ENCODE peak calls at places on chromosomes 5 and 9, in four cellular contexts. Q is heart left ventricle, W is thyroid gland, I is esophagus squamous epithelium. J is an unnamed sample.

GRCh38 chr5:108983456-108984092 is 235.9 kb downstream of the FER start:
- DNase-seq in Q (no peak), W (no peak), I (no peak), J (no peak)

GRCh38 chr9:36450110-36450732 is 50.2 kb upstream of the RNF38 start:
- DNase-seq in Q (no peak), W (peak; percentile 37), I (no peak), J (no peak)

GRCh38 chr9:122168356-122168755 is 8.6 kb downstream of the MORN5 start:
- DNase-seq in Q (no peak), W (no peak), I (no peak), J (no peak)

GRCh38 chr9:130200038-130200979 is 28.1 kb downstream of the NCS1 start:
- DNase-seq in Q (no peak), W (peak; percentile 88), I (no peak), J (no peak)

GRCh38 chr9:37787059-37787458 is 2.2 kb upstream of the EXOSC3 start:
- DNase-seq in Q (no peak), W (no peak), I (no peak), J (no peak)

GRCh38 chr5:96961053-96961452 is 25.2 kb downstream of the LNPEP start:
- DNase-seq in Q (no peak), W (no peak), I (no peak), J (no peak)

GRCh38 chr5:164608507-164608906 is 1103.1 kb downstream of the MAT2B start:
- DNase-seq in Q (no peak), W (no peak), I (no peak), J (no peak)

GRCh38 chr5:38576971-38577684 is 20.7 kb upstream of the LIFR start:
- DNase-seq in Q (no peak), W (no peak), I (no peak), J (no peak)

GRCh38 chr5:96187309-96188027 is 225.8 kb upstream of the ELL2 start:
- DNase-seq in Q (no peak), W (no peak), I (no peak), J (no peak)

GRCh38 chr5:134125195-134126015 is 10.9 kb downstream of the TCF7 start:
- DNase-seq in Q (peak; percentile 60), W (peak; percentile 76), I (no peak), J (no peak)

GRCh38 chr5:14414007-14414406 is 167.6 kb upstream of the OTULINL start:
- DNase-seq in Q (no peak), W (no peak), I (no peak), J (no peak)

GRCh38 chr5:149723374-149723773 is 6.7 kb upstream of the PPARGC1B start:
- DNase-seq in Q (no peak), W (no peak), I (no peak), J (no peak)

GRCh38 chr5:64576241-64576640 is 70.4 kb downstream of the RGS7BP start:
- DNase-seq in Q (no peak), W (no peak), I (no peak), J (no peak)

GRCh38 chr9:118083161-118083560 is 379.0 kb downstream of the TLR4 start:
- DNase-seq in Q (no peak), W (no peak), I (no peak), J (no peak)

GRCh38 chr9:87722393-87722792 is 3.5 kb upstream of the CTSL start:
- DNase-seq in Q (peak; percentile 27), W (no peak), I (no peak), J (no peak)

GRCh38 chr9:22052376-22052945 is 43.4 kb upstream of the CDKN2B start:
- DNase-seq in Q (no peak), W (no peak), I (no peak), J (no peak)

GRCh38 chr9:79080536-79080935 is 491.2 kb upstream of the TLE4 start:
- DNase-seq in Q (no peak), W (no peak), I (no peak), J (no peak)

GRCh38 chr9:96232539-96233241 is 69.3 kb downstream of the HSD17B3 start:
- DNase-seq in Q (peak; percentile 57), W (peak; percentile 47), I (no peak), J (no peak)

GRCh38 chr5:60453186-60453976 is 246.6 kb downstream of the DEPDC1B start:
- DNase-seq in Q (no peak), W (no peak), I (no peak), J (no peak)

GRCh38 chr5:119285070-119285916 is 70.5 kb upstream of the TNFAIP8 start:
- DNase-seq in Q (peak; percentile 15), W (no peak), I (no peak), J (no peak)

GRCh38 chr5:179986328-179986727 is 78.6 kb upstream of the TBC1D9B start:
- DNase-seq in Q (no peak), W (peak; percentile 26), I (no peak), J (no peak)

GRCh38 chr9:138116521-138116920 is 238.9 kb downstream of the CACNA1B start:
- DNase-seq in Q (no peak), W (no peak), I (no peak), J (no peak)

GRCh38 chr5:74552101-74552500 is 88.4 kb downstream of the ENC1 start:
- DNase-seq in Q (no peak), W (no peak), I (no peak), J (no peak)

GRCh38 chr5:36364473-36364872 is 62.8 kb upstream of the RANBP3L start:
- DNase-seq in Q (no peak), W (no peak), I (no peak), J (no peak)

GRCh38 chr5:36363776-36364175 is 62.1 kb upstream of the RANBP3L start:
- DNase-seq in Q (no peak), W (no peak), I (no peak), J (no peak)

GRCh38 chr5:36360311-36360710 is 58.6 kb upstream of the RANBP3L start:
- DNase-seq in Q (no peak), W (no peak), I (no peak), J (no peak)

GRCh38 chr5:36366883-36367282 is 65.2 kb upstream of the RANBP3L start:
- DNase-seq in Q (no peak), W (no peak), I (no peak), J (no peak)

DNA sequence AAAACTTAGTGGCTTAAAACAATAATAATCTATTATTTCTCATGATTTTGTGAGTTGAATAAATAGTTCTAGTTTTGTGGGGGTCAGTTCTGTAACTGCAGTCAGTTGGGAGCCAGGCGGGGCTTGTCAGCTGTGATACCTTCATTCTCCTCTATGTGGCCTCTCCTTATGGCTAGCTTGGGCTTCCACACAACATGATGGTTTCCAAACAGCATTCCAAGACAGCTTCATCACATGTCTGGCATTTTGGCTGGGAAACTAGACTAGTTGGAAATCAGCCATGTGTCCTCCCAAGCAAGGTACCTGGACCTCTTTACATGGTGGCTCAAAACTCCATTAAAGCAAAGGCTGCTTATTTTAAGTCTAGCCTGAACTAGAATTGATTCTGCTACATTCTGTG is 61.4 kb upstream of the RANBP3L start:
- DNase-seq in Q (no peak), W (no peak), I (no peak), J (no peak)
- TF ChIP-seq CTCF in Q (no peak), W (no peak), I (no peak), J (no peak)

DNA sequence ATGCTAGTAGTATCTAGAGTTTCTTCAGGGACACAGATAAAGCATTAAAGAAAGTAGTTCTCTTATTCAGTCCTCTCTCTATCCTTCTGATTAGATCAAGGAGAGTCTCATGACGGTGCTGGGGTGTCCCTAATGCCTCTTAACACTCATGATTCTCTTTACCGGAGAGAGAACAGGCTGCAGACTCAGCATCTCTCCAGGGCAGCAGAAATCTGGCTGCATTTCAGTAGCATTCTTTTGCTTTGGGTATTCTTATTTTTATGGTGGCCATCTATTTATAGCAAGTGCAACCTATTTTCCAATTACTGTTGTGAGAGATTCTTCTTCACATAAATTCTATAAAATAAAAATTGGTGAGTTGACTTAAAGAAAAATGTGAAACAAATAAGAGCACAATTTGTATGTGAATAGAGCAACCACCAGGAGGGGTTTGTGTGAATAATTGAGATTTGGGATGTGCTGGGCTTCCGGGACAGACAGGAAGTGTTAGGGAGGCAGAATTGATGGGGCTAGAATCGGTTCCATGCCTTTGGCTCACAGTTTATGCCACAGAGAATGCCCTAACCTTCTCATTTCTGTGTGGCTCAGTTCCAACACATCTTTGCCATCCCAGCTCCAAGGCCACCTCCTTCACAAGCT is 23.8 kb upstream of the BOD1 start:
- DNase-seq in Q (no peak), W (no peak), I (no peak), J (no peak)
- TF ChIP-seq CTCF in Q (no peak), W (no peak), I (no peak), J (no peak)

DNA sequence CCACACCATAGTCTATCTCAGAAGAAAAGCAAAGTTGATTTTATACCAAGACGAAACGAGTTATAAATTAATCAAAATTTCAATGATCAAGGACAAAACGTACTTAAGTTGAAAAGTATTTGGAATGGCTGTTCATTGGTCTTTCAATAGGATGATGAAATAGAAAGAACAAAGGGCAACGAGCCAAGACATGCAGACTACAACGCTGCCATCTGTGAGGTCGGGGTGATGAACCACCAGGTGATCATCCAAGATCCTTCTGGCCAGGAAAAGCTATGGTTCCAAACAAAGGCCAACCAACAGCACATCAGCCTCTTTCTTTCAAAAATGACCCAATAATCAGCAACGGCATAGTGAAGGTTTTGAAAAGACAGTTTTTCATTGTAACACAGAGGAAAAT is 7.9 kb downstream of the PRELID2 start:
- DNase-seq in Q (no peak), W (no peak), I (no peak), J (no peak)
- TF ChIP-seq CTCF in Q (no peak), W (no peak), I (no peak), J (no peak)

GRCh38 chr5:81854485-81854884 is 103.6 kb upstream of the SSBP2 start:
- DNase-seq in Q (no peak), W (no peak), I (no peak), J (no peak)
- TF ChIP-seq CTCF in Q (no peak), W (peak; percentile 35), I (peak; percentile 34), J (no peak)

GRCh38 chr5:10800852-10801251 is 39.8 kb upstream of the DAP start:
- DNase-seq in Q (no peak), W (no peak), I (no peak), J (no peak)

GRCh38 chr5:10797246-10797645 is 36.2 kb upstream of the DAP start:
- DNase-seq in Q (no peak), W (no peak), I (no peak), J (no peak)

DNA sequence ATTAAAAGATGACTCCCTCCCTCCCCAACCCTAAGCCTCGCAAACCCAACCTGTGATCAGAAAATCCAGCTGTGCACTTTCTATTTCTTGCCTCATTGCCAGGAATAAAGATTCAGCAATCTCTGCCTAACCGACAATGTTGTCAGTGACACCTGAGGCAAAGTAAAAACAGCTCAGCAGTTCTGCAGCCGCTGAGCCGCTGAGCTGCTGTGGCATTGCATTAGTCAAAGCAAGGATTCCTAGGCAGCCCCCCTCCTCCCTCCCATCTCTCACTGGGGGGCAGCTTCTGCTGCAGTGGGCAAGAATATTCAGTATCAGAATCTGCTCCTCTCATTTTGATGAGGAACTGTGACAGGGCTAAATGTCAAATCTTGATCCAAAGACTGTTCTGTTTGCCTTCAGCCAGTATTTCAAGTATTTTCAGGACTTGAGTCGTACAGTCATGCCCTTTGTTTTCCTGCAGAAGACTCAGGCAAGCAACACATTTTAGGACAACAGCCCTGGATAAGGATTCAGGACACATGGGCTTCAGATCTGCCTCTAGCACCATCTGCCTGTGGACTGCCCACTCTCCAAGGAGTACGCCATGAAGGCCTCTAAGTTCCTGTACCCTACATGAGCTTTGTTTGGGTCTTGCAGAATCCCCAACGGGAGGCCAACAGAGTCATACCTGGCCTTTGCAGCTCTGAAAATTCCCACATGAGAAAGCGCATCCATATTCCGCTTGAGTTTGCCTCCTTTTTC is 41.1 kb upstream of the DAP start:
- DNase-seq in Q (no peak), W (no peak), I (no peak), J (no peak)
- TF ChIP-seq CTCF in Q (no peak), W (peak; percentile 17), I (no peak), J (no peak)